ENCODE peak calls at places on chromosomes 6 and 20, in four cellular contexts. W is prostate gland; T is effector memory CD4-positive, alpha-beta T cell; O is aorta. F is an unnamed sample.
A peak's percentile ranks its signal among the peaks of the same experiment; 100 is the strongest.

GRCh38 chr6:80488190-80488589 is 381.7 kb downstream of the BCKDHB start:
- DNase-seq in W (no peak), T (no peak), O (no peak), F (no peak)

GRCh38 chr6:6395581-6396197 is 75.2 kb upstream of the F13A1 start:
- DNase-seq in O (peak; percentile 57), W (no peak), T (no peak), F (no peak)

GRCh38 chr6:30533460-30534294 is 22.6 kb downstream of the GNL1 start:
- DNase-seq in T (no peak), O (no peak), W (no peak), F (no peak)

GRCh38 chr6:137659871-137660270 is 165.7 kb upstream of the OLIG3 start:
- DNase-seq in O (no peak), W (no peak), T (no peak), F (no peak)

GRCh38 chr6:119328866-119329806 is 20.4 kb downstream of the MAN1A1 start:
- DNase-seq in T (no peak), W (no peak), O (no peak), F (no peak)

GRCh38 chr6:170202416-170203135 is 88.3 kb downstream of the DLL1 start:
- DNase-seq in T (no peak), O (no peak), W (peak; percentile 2), F (no peak)

GRCh38 chr6:48664850-48665249 is 553.9 kb upstream of the PTCHD4 start:
- DNase-seq in O (no peak), W (no peak), T (no peak), F (no peak)

GRCh38 chr20:51121901-51122412 is 99.0 kb upstream of the KCNG1 start:
- DNase-seq in T (no peak), W (peak; percentile 33), O (no peak), F (peak; percentile 34)

GRCh38 chr6:149913542-149914240 is 9.2 kb downstream of the RAET1G start:
- DNase-seq in T (no peak), O (no peak), W (no peak), F (no peak)

GRCh38 chr20:62122659-62123449 is 579 bp downstream of the LSM14B start:
- DNase-seq in O (peak; percentile 65), W (peak; percentile 33), T (peak; percentile 33), F (peak; percentile 80)

DNA sequence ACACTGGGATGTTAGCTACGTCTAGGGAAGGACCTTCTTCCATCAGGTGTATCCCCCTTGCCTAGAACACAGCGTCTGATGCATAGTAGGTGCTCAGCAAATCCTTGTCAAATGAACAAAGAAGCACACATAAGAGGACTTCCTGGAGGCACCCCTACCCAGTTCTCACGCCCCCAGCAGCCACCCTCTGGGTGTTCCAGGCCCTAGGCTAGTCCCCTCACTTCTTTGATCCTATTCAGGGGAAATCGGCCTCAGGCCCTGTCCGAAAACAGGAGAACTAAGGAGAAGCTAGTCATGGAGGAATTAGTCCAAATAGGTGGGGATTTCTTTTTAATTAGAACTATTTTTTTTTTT is 84.7 kb upstream of the SIRPA start:
- DNase-seq in T (no peak), O (no peak), W (no peak), F (no peak)
- H3K4me1 ChIP-seq in T (no peaks in the 10 kb centered on the region), O (peaks cover 5% of the 10 kb centered on the region), W (peaks cover 5% of the 10 kb centered on the region), F (peaks cover 49% of the 10 kb centered on the region)

GRCh38 chr20:10585308-10585707 is 88.5 kb downstream of the JAG1 start:
- DNase-seq in W (no peak), T (no peak), O (no peak), F (no peak)
- H3K4me3 ChIP-seq in W (no peak overlapping the region), T (no peak overlapping the region), O (no peak overlapping the region), F (no peak overlapping the region)

DNA sequence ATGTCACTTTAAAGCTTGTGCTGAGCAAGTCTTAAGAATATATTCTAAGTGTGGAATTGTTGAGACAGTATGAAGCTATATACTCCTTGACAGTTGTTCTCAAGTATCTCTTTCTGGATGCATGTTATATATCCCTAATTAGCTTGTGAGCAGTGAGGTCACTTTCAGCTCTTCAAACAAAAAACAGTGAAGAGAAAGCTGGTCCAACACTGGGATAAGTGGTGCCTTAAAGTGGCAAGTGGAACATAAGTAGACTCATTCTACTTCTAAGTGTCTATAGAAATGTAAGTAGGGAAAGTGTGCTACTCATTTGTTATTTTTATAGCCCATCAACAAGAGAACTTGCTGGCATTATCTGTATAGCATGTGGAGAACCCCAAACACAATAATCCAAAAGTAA is 133.1 kb upstream of the BACH2 start:
- DNase-seq in W (no peak), O (no peak), T (no peak), F (no peak)
- H3K9me3 ChIP-seq in W (no peaks in the 10 kb centered on the region), O (peaks cover 1% of the 10 kb centered on the region), T (no peaks in the 10 kb centered on the region), F (no peaks in the 10 kb centered on the region)

DNA sequence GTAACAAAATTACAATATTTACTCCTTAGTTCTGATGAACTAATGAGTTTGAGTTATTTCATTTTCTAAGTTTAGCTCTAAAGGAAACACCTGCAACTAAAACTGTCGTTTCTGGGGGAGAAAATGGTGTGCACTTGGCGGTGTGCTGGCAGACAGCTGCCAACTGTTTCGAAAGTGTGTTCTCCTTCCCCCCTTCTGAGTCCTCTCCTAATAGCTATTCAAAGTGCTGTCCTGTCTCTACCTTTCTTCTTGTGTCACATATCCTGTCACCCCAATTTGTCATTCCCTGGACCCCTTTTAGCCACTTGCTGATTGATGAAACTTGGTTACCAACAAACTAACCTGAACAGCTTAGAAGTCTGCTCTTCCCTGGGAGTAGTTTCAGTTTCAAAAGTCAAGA is 4.9 kb upstream of the UBE2J1 start:
- DNase-seq in W (no peak), T (no peak), O (no peak), F (no peak)
- H3K4me1 ChIP-seq in W (no peaks in the 10 kb centered on the region), T (peaks cover 10% of the 10 kb centered on the region), O (no peaks in the 10 kb centered on the region), F (no peaks in the 10 kb centered on the region)

GRCh38 chr20:38112943-38113294 is 52.2 kb downstream of the TGM2 start:
- DNase-seq in O (no peak), T (no peak), W (no peak), F (no peak)

GRCh38 chr20:38113401-38114325 is 51.4 kb downstream of the TGM2 start:
- DNase-seq in O (no peak), T (no peak), W (no peak), F (no peak)

GRCh38 chr20:38115896-38116295 is 49.2 kb downstream of the TGM2 start:
- DNase-seq in T (no peak), O (no peak), W (no peak), F (no peak)

GRCh38 chr20:38115205-38115604 is 49.9 kb downstream of the TGM2 start:
- DNase-seq in T (no peak), O (no peak), W (no peak), F (no peak)

GRCh38 chr20:38114353-38114791 is 50.7 kb downstream of the TGM2 start:
- DNase-seq in T (no peak), W (no peak), O (no peak), F (no peak)
- H3K4me3 ChIP-seq in T (no peak overlapping the region), W (no peak overlapping the region), O (no peak overlapping the region), F (no peak overlapping the region)

GRCh38 chr6:300026-300425 is 7.7 kb downstream of the DUSP22 start:
- DNase-seq in W (no peak), O (no peak), T (no peak), F (no peak)
- H3K9me3 ChIP-seq in W (no peaks in the 10 kb centered on the region), O (no peaks in the 10 kb centered on the region), T (no peaks in the 10 kb centered on the region), F (no peaks in the 10 kb centered on the region)

F was measured in sigmoid colon.